ENCODE peak calls at places on chromosome 9, in six cellular contexts. P is heart right ventricle; O is mucosa of descending colon; A is cardiac muscle cell; K is astrocyte; C is naive thymus-derived CD4-positive, alpha-beta T cell. E is an unnamed sample. For H3K4me1, the result is how much of the 10 kb centered on the place peaks cover.

GRCh38 chr9:137168575-137168906 is 1.3 kb downstream of the LRRC26 start:
- DNase-seq in P (no peak), C (no peak), A (no peak), K (no peak), O (no peak), E (no peak)

GRCh38 chr9:88529496-88529895 is 5.5 kb upstream of the NXNL2 start:
- DNase-seq in O (no peak), P (no peak), K (no peak), C (no peak), A (no peak), E (no peak)

GRCh38 chr9:137139468-137140150 is 655 bp downstream of the GRIN1 start:
- DNase-seq in A (no peak), C (no peak), K (no peak), O (no peak), P (no peak), E (no peak)

GRCh38 chr9:89978185-89978584 is 373.4 kb downstream of the GADD45G start:
- DNase-seq in A (peak), C (no peak), O (no peak), P (no peak), K (no peak), E (no peak)

GRCh38 chr9:126626117-126627022 is 12.6 kb downstream of the LMX1B start:
- DNase-seq in K (no peak), O (no peak), A (no peak), P (no peak), C (no peak), E (no peak)

GRCh38 chr9:109113239-109113638 is 6.5 kb downstream of the TMEM245 start:
- DNase-seq in A (no peak), C (no peak), P (no peak), K (no peak), O (no peak), E (no peak)

GRCh38 chr9:122684851-122685250 is 9.9 kb downstream of the OR1L3 start:
- DNase-seq in O (no peak), K (no peak), C (no peak), A (no peak), P (no peak), E (no peak)

GRCh38 chr9:136689108-136689460 is 1.8 kb upstream of the AGPAT2 start:
- DNase-seq in C (no peak), K (no peak), P (no peak), A (no peak), O (no peak), E (no peak)

GRCh38 chr9:117718085-117718484 is 13.9 kb downstream of the TLR4 start:
- DNase-seq in O (no peak), C (no peak), P (no peak), A (no peak), K (no peak), E (no peak)

GRCh38 chr9:91694081-91694870 is 255.8 kb downstream of the ROR2 start:
- DNase-seq in A (no peak), C (no peak), K (no peak), O (no peak), P (no peak), E (no peak)

GRCh38 chr9:33778700-33779351 is 16.5 kb upstream of the PRSS3 start:
- DNase-seq in A (peak), P (peak), C (peak), K (peak), O (no peak), E (no peak)

GRCh38 chr9:4743131-4743875 is 2.3 kb upstream of the AK3 start:
- DNase-seq in A (no peak), C (no peak), O (no peak), K (no peak), P (peak), E (no peak)

GRCh38 chr9:110217656-110218099 is 9.7 kb upstream of the C9orf152 start:
- DNase-seq in C (peak), K (peak), A (peak), O (no peak), P (no peak), E (no peak)

GRCh38 chr9:90680534-90680933 is 37.9 kb upstream of the DIRAS2 start:
- DNase-seq in O (no peak), P (no peak), K (no peak), C (no peak), A (no peak), E (no peak)

GRCh38 chr9:35538361-35539234 is 48.7 kb downstream of the RUSC2 start:
- DNase-seq in A (peak), C (no peak), P (peak), K (peak), O (peak), E (peak)

GRCh38 chr9:125932012-125932411 is 184.8 kb downstream of the PBX3 start:
- DNase-seq in A (no peak), C (no peak), O (no peak), K (peak), P (peak), E (no peak)

GRCh38 chr9:105269593-105269992 is 25.1 kb downstream of the SLC44A1 start:
- DNase-seq in A (no peak), P (no peak), O (no peak), K (no peak), C (no peak), E (no peak)

GRCh38 chr9:129834489-129835127 is 467 bp downstream of the C9orf78 start:
- DNase-seq in A (no peak), P (no peak), C (peak), K (no peak), O (peak), E (no peak)

GRCh38 chr9:18689881-18690280 is 215.9 kb downstream of the ADAMTSL1 start:
- DNase-seq in O (no peak), C (no peak), P (no peak), A (no peak), K (no peak), E (no peak)

GRCh38 chr9:33649463-33649862 is 125.4 kb downstream of the ANKRD18B start:
- DNase-seq in A (no peak), P (no peak), C (no peak), K (no peak), O (no peak), E (no peak)

DNA sequence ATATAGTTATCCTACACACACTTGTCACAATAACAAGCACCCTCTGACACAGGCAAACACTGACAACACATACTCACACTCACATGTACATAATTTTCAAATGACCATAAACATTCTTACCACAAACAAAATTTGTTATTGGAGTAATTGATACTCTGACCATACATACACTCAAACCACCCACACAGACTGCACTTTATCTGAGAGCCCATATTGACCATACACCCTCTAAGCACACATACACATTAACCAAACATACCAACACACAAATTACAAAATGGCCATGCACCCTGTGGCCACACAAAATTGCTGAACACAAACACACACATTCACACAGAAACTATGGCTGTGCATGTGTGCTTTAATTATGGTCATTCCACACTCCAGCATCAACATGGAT is 79.1 kb upstream of the FAM120A start:
- DNase-seq in C (no peak), K (no peak), A (no peak), P (no peak), O (no peak), E (no peak)
- H3K4me1 ChIP-seq in C (under half), K (under half), A (under half), P (under half), O (under half), E (under half)

GRCh38 chr9:75445122-75445521 is 356.8 kb downstream of the OSTF1 start:
- DNase-seq in K (no peak), A (no peak), C (no peak), P (no peak), O (no peak), E (no peak)
- H3K4me1 ChIP-seq in K (under half), A (under half), C (under half), P (under half), O (under half), E (under half)

DNA sequence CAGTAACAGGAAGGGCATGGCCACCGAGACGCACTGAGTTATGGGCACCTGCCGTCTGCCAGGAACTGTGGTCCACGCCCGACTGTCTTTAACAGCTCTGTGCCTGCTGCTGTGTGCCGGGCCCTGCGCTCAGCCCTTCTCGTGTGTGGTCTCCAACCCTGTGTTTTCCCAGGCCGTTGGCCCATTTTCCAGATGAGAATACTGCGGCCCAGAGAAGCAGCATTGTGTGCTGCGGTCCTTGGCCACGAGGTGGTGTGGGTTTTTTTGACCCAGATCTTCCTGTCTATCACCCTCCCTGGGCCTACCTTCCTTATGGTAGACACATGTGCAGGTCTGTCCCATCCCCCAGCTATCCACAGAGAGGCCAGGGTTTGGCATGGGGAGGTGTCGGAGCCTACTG is 47.0 kb downstream of the RXRA start:
- DNase-seq in P (no peak), A (no peak), O (no peak), K (no peak), C (no peak), E (no peak)
- H3K4me1 ChIP-seq in P (half or more), A (under half), O (half or more), K (under half), C (under half), E (half or more)

GRCh38 chr9:121197135-121197534 is 4.5 kb downstream of the RAB14 start:
- DNase-seq in O (no peak), K (no peak), C (no peak), A (no peak), P (no peak), E (no peak)
- H3K4me1 ChIP-seq in O (half or more), K (under half), C (under half), A (half or more), P (under half), E (half or more)

GRCh38 chr9:114908796-114909448 is 21.5 kb downstream of the TNFSF8 start:
- DNase-seq in O (no peak), K (peak), C (no peak), P (no peak), A (no peak), E (no peak)

GRCh38 chr9:114909657-114910056 is 20.7 kb downstream of the TNFSF8 start:
- DNase-seq in C (no peak), A (no peak), K (no peak), O (no peak), P (no peak), E (no peak)

GRCh38 chr9:114911167-114911821 is 19.1 kb downstream of the TNFSF8 start:
- DNase-seq in A (peak), O (no peak), P (peak), C (no peak), K (peak), E (no peak)

GRCh38 chr9:114908104-114908621 is 22.2 kb downstream of the TNFSF8 start:
- DNase-seq in C (no peak), A (no peak), P (no peak), K (peak), O (no peak), E (no peak)

DNA sequence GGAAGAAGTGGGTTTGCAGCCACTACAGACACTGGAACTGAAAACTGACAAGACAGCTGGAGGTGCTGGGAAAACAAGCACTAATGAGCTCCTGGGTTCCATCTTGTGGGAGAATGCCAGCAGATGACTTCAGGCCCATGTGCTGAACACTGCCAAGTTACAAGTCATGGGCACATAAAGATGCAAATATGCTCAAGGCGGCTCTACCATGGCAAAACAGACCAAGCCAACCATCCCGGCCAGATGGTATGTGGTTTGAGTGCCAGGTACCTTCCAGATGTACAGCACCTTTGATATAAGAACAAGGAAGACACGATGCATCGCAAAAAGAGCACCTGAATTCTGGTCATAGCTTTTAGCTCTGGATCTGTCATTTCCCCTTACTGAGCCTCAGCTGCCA is 19.9 kb downstream of the TNFSF8 start:
- DNase-seq in P (no peak), K (no peak), A (no peak), C (no peak), O (no peak), E (no peak)
- H3K4me1 ChIP-seq in P (under half), K (under half), A (under half), C (under half), O (under half), E (under half)

DNA sequence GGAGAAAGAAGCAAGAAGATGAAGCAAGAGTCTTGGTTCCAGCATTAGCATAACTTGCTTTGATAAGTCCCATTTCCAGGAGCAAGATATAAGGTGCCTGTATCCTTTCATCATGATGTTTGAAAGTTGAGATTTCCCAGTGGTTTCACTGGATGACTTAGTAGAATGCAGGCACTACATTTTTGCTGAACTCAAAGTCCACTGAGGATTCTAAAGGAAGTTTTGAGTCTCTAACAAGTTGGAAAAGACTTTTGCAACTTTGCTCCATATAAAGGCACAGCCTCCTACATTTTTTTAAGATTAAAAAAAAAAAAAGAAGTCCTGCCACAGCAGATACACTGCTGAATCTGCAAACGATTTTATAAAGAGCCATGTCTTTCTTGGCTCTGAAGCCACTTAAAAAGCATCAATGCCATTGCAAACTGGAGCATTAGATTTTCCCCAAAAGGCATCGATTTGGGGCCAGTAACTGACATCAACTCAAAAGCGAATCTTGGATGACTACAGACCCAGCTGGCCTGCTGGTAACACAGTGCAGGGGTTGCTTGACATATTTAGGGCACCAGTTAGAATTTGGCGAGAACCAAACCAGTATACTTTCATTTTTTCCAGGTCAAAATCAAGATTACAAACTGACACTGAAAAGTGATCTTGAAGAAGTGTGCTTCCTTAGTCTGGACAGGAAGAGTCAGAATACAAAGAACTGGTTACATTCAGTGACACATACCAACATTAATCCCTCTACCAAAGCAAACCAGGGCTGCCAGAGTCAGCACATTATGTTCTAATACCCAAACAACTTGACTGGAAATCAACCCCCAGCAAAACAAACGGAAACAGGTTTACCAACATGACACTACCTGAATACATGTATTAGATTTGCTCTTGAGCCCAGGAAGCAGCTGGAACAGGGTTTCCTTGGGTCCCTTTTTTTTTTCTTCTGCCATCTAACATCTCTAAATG is 39.1 kb upstream of the KCNV2 start:
- DNase-seq in A (no peak), O (no peak), P (no peak), C (no peak), K (no peak), E (no peak)
- H3K4me1 ChIP-seq in A (under half), O (under half), P (under half), C (under half), K (under half), E (under half)

E was measured in left ventricle myocardium inferior.